ENCODE peak calls at places on chromosomes 7 and 10, in four cellular contexts. O, I, Q and C are unnamed samples.
A peak's percentile ranks its signal among the peaks of the same experiment; 100 is the strongest.

GRCh38 chr7:155971180-155971770 is 159.0 kb upstream of the SHH start:
- DNase-seq in O (peak; percentile 24), I (no peak), Q (no peak), C (no peak)

GRCh38 chr7:101936223-101936611 is 118.8 kb downstream of the CUX1 start:
- DNase-seq in O (no peak), I (no peak), Q (no peak), C (no peak)

GRCh38 chr10:25504306-25504705 is 329.5 kb downstream of the GPR158 start:
- DNase-seq in O (no peak), I (no peak), Q (no peak), C (no peak)

GRCh38 chr10:93235686-93236085 is 162.0 kb downstream of the CYP26A1 start:
- DNase-seq in O (no peak), I (no peak), Q (peak; percentile 77), C (peak; percentile 64)

GRCh38 chr7:158979635-158980351 is 123.4 kb downstream of the DYNC2I1 start:
- DNase-seq in O (no peak), I (peak; percentile 50), Q (no peak), C (no peak)

GRCh38 chr7:20241491-20242261 is 24.5 kb upstream of the MACC1 start:
- DNase-seq in O (peak; percentile 70), I (no peak), Q (peak; percentile 71), C (no peak)

GRCh38 chr7:27364344-27364758 is 121.7 kb downstream of the EVX1 start:
- DNase-seq in O (no peak), I (no peak), Q (peak; percentile 74), C (peak; percentile 10)

GRCh38 chr10:17737021-17737965 is 14.7 kb upstream of the TMEM236 start:
- DNase-seq in O (no peak), I (no peak), Q (peak; percentile 69), C (no peak)

GRCh38 chr7:97043281-97043680 is 18.6 kb upstream of the DLX5 start:
- DNase-seq in O (no peak), I (no peak), Q (no peak), C (no peak)

GRCh38 chr7:55063633-55064032 is 44.8 kb downstream of the EGFR start:
- DNase-seq in O (peak; percentile 62), I (no peak), Q (peak; percentile 78), C (no peak)

GRCh38 chr7:112112822-112113255 is 93.4 kb downstream of the DOCK4 start:
- DNase-seq in O (no peak), I (no peak), Q (peak; percentile 84), C (no peak)

GRCh38 chr7:26457702-26458327 is 166.2 kb downstream of the SNX10 start:
- DNase-seq in O (no peak), I (no peak), Q (no peak), C (no peak)

GRCh38 chr10:12888470-12888869 is 113.0 kb downstream of the CCDC3 start:
- DNase-seq in O (no peak), I (no peak), Q (no peak), C (no peak)

GRCh38 chr7:55535637-55536016 is 36.7 kb downstream of the VOPP1 start:
- DNase-seq in O (no peak), I (no peak), Q (no peak), C (no peak)

GRCh38 chr10:125788156-125789034 is 12.8 kb upstream of the MMP21 start:
- DNase-seq in O (no peak), I (no peak), Q (no peak), C (no peak)

GRCh38 chr7:51135576-51135975 is 181.0 kb downstream of the COBL start:
- DNase-seq in O (no peak), I (no peak), Q (no peak), C (no peak)

GRCh38 chr7:99004781-99005500 is 126.6 kb downstream of the TRRAP start:
- DNase-seq in O (peak; percentile 29), I (no peak), Q (no peak), C (no peak)

GRCh38 chr7:43700059-43700501 is 29.2 kb downstream of the COA1 start:
- DNase-seq in O (no peak), I (no peak), Q (peak; percentile 85), C (no peak)

GRCh38 chr7:157139142-157140117 is 704 bp downstream of the UBE3C start:
- DNase-seq in O (peak; percentile 46), I (peak; percentile 84), Q (peak; percentile 26), C (peak; percentile 65)

GRCh38 chr7:107560898-107561516 is 2.7 kb downstream of the COG5 start:
- DNase-seq in O (no peak), I (no peak), Q (no peak), C (no peak)

GRCh38 chr7:24052572-24053223 is 231.3 kb upstream of the NPY start:
- DNase-seq in O (no peak), I (no peak), Q (peak; percentile 6), C (no peak)

GRCh38 chr10:34272316-34272715 is 542.8 kb downstream of the PARD3 start:
- DNase-seq in O (no peak), I (no peak), Q (no peak), C (no peak)

GRCh38 chr10:89516149-89516832 is 19.1 kb downstream of the SLC16A12 start:
- DNase-seq in O (peak; percentile 94), I (peak; percentile 72), Q (peak; percentile 98), C (peak; percentile 40)

DNA sequence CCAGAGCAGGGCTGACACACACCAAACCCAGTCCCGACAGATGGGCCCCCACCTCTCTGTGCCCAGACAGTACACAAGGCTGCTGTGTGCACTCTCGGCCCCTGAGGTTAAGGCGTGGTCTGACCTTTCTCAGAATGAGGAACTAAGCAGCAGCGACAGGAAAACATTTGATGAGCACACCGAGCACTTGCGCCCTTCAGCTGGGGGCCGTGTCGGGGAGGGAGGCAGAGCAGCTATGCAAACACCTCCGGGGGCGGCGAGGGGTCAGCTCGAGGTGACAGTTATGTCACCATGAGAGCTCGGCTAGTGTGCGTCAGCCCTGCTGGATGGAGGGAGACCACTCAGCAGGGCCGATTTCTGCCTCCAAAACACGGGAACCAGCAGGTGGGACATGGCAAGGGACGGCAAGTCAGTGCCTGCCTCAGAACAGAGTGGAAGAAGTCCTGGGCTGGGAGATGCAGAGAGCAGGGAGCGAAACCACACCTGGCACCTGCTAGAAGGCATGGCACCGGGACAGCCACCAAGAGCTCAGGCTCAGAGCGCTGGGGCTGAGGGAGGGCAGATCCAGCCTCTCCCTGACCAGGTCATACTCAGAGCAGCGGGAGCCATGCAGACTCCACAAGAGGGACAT is 57.4 kb downstream of the CHST15 start:
- DNase-seq in O (no peak), I (peak; percentile 89), Q (peak; percentile 11), C (peak; percentile 26)
- H3K4me3 ChIP-seq in O (no peak overlapping the region), I (no peak overlapping the region), Q (no peak overlapping the region), C (no peak overlapping the region)

DNA sequence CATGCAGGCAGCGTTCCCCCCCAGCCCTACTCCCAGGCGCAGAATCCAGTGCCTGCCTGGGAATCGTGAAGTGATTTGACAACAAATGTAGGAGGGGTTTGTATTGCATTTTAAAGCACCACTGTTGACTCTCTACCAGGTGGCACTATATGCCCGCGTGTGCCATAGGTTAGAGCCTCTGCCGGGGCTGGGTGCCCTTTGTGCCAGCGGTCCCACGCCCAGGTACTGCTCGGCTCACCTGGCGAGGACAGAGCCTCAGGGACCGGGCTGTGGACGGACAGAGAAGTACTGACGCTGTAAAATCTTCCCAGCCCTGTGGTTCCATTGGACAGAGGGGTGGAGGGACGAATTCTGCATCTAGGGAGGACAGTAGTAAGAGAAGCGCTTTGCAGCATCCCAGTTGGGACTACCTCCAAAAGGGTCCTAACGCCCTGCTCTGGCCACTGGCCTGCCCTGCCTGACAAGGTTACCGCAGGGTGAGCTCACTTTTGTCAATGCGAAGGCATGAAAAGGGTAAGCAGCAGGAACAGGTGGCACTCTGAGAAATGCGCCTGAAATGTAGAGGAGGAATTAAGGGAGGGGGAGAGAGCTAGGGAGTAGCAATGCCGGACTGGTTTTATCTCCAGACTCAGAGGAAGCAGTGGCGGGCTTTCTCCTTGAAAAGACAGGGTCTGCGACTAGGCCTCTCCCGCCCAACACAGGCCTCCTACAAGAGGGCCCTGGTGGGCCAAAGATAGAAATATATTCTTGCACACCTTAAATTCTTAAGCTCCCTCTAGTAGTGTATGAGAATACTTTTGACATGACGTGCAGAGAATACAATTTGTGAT is 858 bp upstream of the CACNA2D1 start:
- DNase-seq in O (no peak), I (peak; percentile 75), Q (no peak), C (no peak)
- H3K4me3 ChIP-seq in O (peak overlapping the region; percentile 97), I (peak overlapping the region; percentile 59), Q (peak overlapping the region; percentile 84), C (peak overlapping the region; percentile 36)

DNA sequence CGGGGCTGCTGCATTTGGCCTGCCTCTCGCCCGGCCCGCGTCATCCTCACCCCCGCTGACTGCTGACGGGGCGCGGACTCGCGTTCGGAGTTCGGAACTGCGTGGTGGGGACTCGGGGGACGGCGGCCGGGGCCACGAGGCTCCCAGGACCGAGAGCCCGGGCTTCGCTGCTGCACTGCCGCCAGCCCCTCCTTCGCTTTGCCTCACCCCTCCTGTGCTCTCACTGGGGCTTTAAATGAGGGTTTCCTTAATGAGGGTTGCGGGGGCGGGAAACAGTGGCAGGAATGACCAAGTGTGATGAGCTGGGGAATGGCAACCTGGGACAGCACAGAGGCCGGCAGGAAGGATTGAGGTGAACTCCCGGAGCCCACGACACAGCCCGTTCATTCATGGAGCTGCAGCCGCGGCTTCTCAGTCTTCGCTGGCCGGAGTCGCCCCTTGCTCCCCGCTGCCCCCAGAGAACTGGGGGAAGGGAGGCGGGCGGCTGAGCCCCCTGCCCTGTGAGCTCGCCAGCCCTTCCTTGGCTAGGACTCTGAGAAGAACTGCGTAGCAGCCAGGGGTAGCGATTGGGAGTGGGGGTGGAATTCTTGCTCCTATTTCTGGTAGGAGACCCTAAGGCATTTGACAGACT is 1.5 kb upstream of the LRRC4 start:
- DNase-seq in O (no peak), I (peak; percentile 70), Q (peak; percentile 32), C (no peak)
- H3K4me3 ChIP-seq in O (peak overlapping the region; percentile 49), I (no peak overlapping the region), Q (peak overlapping the region; percentile 58), C (peak overlapping the region; percentile 29)

DNA sequence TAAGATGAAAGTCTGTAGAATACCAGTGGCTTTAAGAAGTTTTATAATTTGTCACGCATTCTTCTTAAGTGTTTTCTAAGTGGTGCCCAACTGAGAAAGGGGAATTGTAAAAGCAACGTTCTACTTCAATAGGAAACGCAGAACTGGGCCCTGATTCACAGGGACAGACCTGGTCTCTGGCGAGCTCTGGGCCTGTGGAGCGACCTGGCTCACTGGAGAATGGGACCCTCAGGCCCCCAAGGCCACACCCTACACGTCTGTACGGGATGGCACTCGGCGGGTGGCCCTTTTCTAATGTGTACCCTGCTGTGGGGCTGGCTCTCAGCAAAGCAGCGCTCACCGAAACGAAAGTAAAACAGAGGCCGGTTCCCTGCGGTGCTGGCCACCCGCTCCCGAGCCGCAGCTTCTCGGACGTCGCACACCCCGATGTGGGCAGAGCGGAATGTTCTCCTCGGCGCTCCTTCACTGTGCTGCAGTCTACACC is 205.0 kb downstream of the DIP2C start:
- DNase-seq in O (peak; percentile 59), I (peak; percentile 71), Q (peak; percentile 84), C (peak; percentile 67)
- H3K4me3 ChIP-seq in O (peak overlapping the region; percentile 42), I (no peak overlapping the region), Q (peak overlapping the region; percentile 65), C (peak overlapping the region; percentile 34)

DNA sequence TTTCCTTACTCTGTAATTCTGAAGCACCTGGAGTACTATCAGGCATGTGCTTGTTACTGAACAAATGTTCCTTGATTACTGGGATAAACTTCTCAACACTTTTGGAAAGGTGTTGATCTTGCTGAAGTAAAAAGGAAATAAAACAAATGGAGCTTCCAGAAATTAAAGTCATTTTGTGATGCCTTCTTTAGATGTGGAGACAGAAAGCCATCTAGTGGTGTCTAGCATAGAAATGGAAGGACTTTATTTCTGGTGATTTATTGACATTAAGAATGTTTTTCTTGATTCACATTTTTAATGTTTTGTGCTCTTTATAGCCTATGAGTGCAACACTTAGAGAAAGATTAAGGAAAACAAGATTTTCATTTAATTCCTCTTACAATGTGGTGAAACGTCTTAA is 1.4 kb downstream of the SFR1 start:
- DNase-seq in O (no peak), I (no peak), Q (peak; percentile 63), C (no peak)
- H3K4me3 ChIP-seq in O (no peak overlapping the region), I (no peak overlapping the region), Q (no peak overlapping the region), C (no peak overlapping the region)

GRCh38 chr10:79947083-79947415 is 1.9 kb downstream of the SFTPD start:
- DNase-seq in O (no peak), I (no peak), Q (no peak), C (peak; percentile 22)
- H3K4me3 ChIP-seq in O (no peak overlapping the region), I (no peak overlapping the region), Q (no peak overlapping the region), C (no peak overlapping the region)